ENCODE peak calls at places on chromosomes 1 and 21, in six cellular contexts. P is A549, S is GM12878, F is SK-N-SH, M is K562, D is IMR-90. T is an unnamed sample.

GRCh38 chr1:196380311-196380710 is 227.9 kb downstream of the KCNT2 start:
- DNase-seq in M (no peak), D (no peak), F (no peak), S (no peak), P (no peak), T (no peak)

GRCh38 chr1:152348447-152348846 is 11.4 kb downstream of the FLG2 start:
- DNase-seq in S (no peak), P (no peak), M (no peak), D (no peak), F (no peak), T (no peak)

GRCh38 chr1:22527555-22528296 is 35.6 kb upstream of the EPHA8 start:
- DNase-seq in P (no peak), D (no peak), S (no peak), M (no peak), F (peak; percentile 71), T (no peak)

GRCh38 chr1:71019248-71019647 is 28.4 kb downstream of the PTGER3 start:
- DNase-seq in F (peak; percentile 68), M (peak; percentile 39), P (no peak), D (no peak), S (no peak), T (no peak)

GRCh38 chr21:45562965-45563364 is 20.7 kb upstream of the SLC19A1 start:
- DNase-seq in P (no peak), D (peak; percentile 25), S (no peak), M (no peak), F (no peak), T (peak; percentile 16)

GRCh38 chr1:34407140-34407539 is 230.4 kb downstream of the C1orf94 start:
- DNase-seq in P (no peak), F (no peak), S (no peak), M (no peak), D (no peak), T (peak; percentile 8)

GRCh38 chr21:41678016-41678935 is 88.6 kb downstream of the RIPK4 start:
- DNase-seq in S (no peak), M (no peak), P (peak; percentile 61), D (peak; percentile 8), F (no peak), T (no peak)

GRCh38 chr1:24724345-24725208 is 20.7 kb upstream of the CLIC4 start:
- DNase-seq in P (peak; percentile 87), D (peak; percentile 84), F (no peak), S (no peak), M (peak; percentile 41), T (peak; percentile 74)

GRCh38 chr1:94768046-94768445 is 52.1 kb upstream of the SLC44A3 start:
- DNase-seq in P (no peak), S (no peak), F (no peak), M (no peak), D (no peak), T (no peak)

GRCh38 chr1:50251592-50252165 is 143.0 kb downstream of the ELAVL4 start:
- DNase-seq in D (no peak), F (peak; percentile 67), P (no peak), S (no peak), M (no peak), T (no peak)

GRCh38 chr1:204102029-204102611 is 29.2 kb downstream of the SOX13 start:
- DNase-seq in S (no peak), P (no peak), D (no peak), M (peak; percentile 15), F (no peak), T (no peak)

GRCh38 chr1:226809785-226810571 is 60.4 kb upstream of the PSEN2 start:
- DNase-seq in D (peak; percentile 3), F (no peak), P (no peak), M (no peak), S (no peak), T (no peak)

GRCh38 chr1:201737350-201738060 is 91.5 kb upstream of the IPO9 start:
- DNase-seq in F (no peak), S (no peak), P (no peak), M (no peak), D (peak; percentile 92), T (no peak)

GRCh38 chr1:44670751-44671640 is 3.3 kb downstream of the TMEM53 start:
- DNase-seq in P (no peak), S (no peak), D (no peak), F (no peak), M (no peak), T (no peak)

GRCh38 chr1:42730002-42730401 is 10.0 kb downstream of the CLDN19 start:
- DNase-seq in F (no peak), S (no peak), D (no peak), P (no peak), M (peak; percentile 56), T (no peak)

GRCh38 chr1:188642585-188643168 is 1813.9 kb downstream of the PLA2G4A start:
- DNase-seq in M (no peak), F (no peak), D (no peak), S (no peak), P (no peak), T (no peak)

GRCh38 chr1:9211291-9211811 is 23.2 kb upstream of the H6PD start:
- DNase-seq in M (peak; percentile 27), P (no peak), D (peak; percentile 98), S (no peak), F (no peak), T (no peak)

GRCh38 chr21:38467369-38467768 is 30.9 kb downstream of the ERG start:
- DNase-seq in S (no peak), P (no peak), D (no peak), M (no peak), F (no peak), T (no peak)

GRCh38 chr1:219385786-219386427 is 212.2 kb downstream of the LYPLAL1 start:
- DNase-seq in P (peak; percentile 25), M (peak; percentile 67), S (peak; percentile 5), D (peak; percentile 71), F (peak; percentile 23), T (peak; percentile 64)

GRCh38 chr1:206503591-206504362 is 3.6 kb upstream of the RASSF5 start:
- DNase-seq in M (peak; percentile 88), D (peak; percentile 98), P (no peak), F (no peak), S (peak; percentile 95), T (no peak)

GRCh38 chr1:43509740-43510375 is 20.8 kb upstream of the PTPRF start:
- DNase-seq in M (no peak), F (no peak), S (peak; percentile 68), D (no peak), P (no peak), T (no peak)

GRCh38 chr1:209673631-209674417 is 1.4 kb upstream of the G0S2 start:
- DNase-seq in P (no peak), M (peak; percentile 38), S (no peak), D (no peak), F (no peak), T (no peak)

GRCh38 chr1:209672705-209673630 is 2.2 kb upstream of the G0S2 start:
- DNase-seq in F (no peak), S (peak; percentile 90), M (peak; percentile 32), D (no peak), P (no peak), T (no peak)

GRCh38 chr1:209675567-209676154 is 449 bp downstream of the G0S2 start:
- DNase-seq in D (peak; percentile 16), S (no peak), P (no peak), F (peak; percentile 77), M (peak; percentile 23), T (no peak)

GRCh38 chr1:209678981-209679539 is 3.8 kb downstream of the G0S2 start:
- DNase-seq in S (no peak), D (no peak), P (no peak), M (no peak), F (no peak), T (no peak)

GRCh38 chr1:209674957-209675566 is at the start of gene G0S2:
- DNase-seq in F (peak; percentile 78), P (no peak), D (peak; percentile 21), M (peak; percentile 64), S (no peak), T (peak; percentile 71)
- TF ChIP-seq RFX5 in F (no peak), P (no peak), D (no peak), M (no peak), S (no peak), T (no peak)

DNA sequence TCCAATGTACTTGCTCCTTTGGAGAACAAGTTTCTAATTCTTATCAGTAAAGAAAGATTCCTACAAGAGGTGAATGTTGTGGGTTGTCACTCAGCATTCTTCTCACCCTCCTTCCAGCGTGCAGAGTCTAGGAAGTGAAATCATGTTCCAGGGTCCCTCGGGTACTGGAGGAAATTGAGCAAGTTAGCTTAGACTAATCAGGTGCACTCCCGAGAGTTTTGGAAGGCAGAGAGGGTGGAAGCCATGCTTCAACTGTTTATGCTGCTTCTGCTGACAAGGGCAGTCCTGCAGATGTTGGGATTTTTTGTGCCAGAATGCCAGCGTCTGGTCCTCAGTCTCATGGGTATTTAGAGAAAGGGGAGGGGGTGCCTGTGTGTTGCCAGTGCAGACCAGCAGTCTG is 5.3 kb upstream of the C1orf115 start:
- DNase-seq in F (no peak), D (no peak), P (no peak), M (no peak), S (no peak), T (no peak)
- TF ChIP-seq RFX5 in F (no peak), D (no peak), P (no peak), M (no peak), S (no peak), T (no peak)

GRCh38 chr1:212127219-212127618 is 91.7 kb downstream of the DTL start:
- DNase-seq in S (no peak), M (no peak), F (no peak), D (no peak), P (no peak), T (peak; percentile 60)
- TF ChIP-seq RFX5 in S (no peak), M (no peak), F (no peak), D (no peak), P (no peak), T (no peak)

GRCh38 chr1:109765896-109766615 is 2.3 kb upstream of the EPS8L3 start:
- DNase-seq in P (no peak), M (no peak), F (no peak), S (no peak), D (no peak), T (no peak)
- TF ChIP-seq RFX5 in P (no peak), M (no peak), F (no peak), S (no peak), D (no peak), T (no peak)

GRCh38 chr1:192763756-192764155 is 45.1 kb upstream of the RGS2 start:
- DNase-seq in S (no peak), P (no peak), F (no peak), D (peak; percentile 87), M (no peak), T (no peak)
- TF ChIP-seq RFX5 in S (no peak), P (no peak), F (no peak), D (no peak), M (no peak), T (no peak)

DNA sequence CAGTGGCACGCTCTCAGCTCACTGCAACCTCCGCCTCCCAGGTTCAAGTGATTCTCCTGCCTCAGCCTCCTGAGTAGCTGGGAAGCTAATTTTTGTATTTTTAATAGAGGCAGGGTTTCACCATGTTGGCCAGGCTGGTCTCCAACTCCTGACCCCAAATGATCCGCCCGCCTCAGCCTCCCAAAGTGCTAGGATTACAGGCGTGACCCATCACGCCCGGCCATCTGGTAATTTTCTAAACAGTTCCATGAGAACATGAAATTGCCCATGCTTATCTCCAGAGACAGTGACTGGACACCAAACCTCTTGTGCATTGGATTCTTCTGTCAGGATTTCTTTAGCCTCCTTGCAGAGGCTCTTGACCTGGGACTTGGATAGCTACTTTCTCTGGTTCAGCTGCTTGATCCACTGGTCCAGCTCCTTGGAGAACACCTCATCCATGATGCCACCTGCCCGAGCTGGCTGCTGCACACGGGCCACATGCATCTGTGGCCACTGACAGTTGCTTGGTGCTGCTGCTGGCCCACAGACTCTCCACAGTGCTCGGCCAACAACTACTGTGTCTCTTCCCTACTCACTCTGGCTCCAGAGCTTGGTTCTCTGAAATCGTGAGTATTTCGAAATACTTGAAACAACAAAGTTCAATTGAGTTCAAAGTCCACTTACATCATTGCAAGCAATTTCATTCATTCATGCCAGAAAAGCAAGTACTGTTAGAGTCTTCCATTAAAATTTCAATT is 40.0 kb upstream of the CTPS1 start:
- DNase-seq in M (peak; percentile 83), F (no peak), P (no peak), S (no peak), D (peak; percentile 70), T (no peak)
- TF ChIP-seq RFX5 in M (no peak), F (no peak), P (no peak), S (no peak), D (no peak), T (no peak)

T was measured in H1.